ENCODE peak calls at places on chromosome 22, in five cellular contexts. One of them, this sample, is unnamed.
A peak's percentile ranks its signal among the peaks of the same experiment; 100 is the strongest.

GRCh38 chr22:28560005-28560742 is 119.5 kb downstream of the TTC28 start:
- DNase-seq in stimulated activated CD4-positive, alpha-beta T cell treated with anti-CD3 and anti-CD28 coated beads, Interleukin-15, amount 100 ng/mL, for 24 hours: no peak
- DNase-seq in mucosa of gallbladder: no peak
- DNase-seq in cardiac muscle cell: peak; percentile 71
- DNase-seq in cerebellar cortex: no peak
- DNase-seq in this sample: no peak

GRCh38 chr22:36765943-36766450 is 9.9 kb downstream of the IFT27 start:
- DNase-seq in mucosa of gallbladder: no peak
- DNase-seq in cardiac muscle cell: peak; percentile 22
- DNase-seq in stimulated activated CD4-positive, alpha-beta T cell treated with anti-CD3 and anti-CD28 coated beads, Interleukin-15, amount 100 ng/mL, for 24 hours: no peak
- DNase-seq in cerebellar cortex: no peak
- DNase-seq in this sample: no peak

GRCh38 chr22:20230777-20231420 is 37.2 kb downstream of the RTN4R start:
- DNase-seq in cardiac muscle cell: no peak
- DNase-seq in mucosa of gallbladder: no peak
- DNase-seq in cerebellar cortex: no peak
- DNase-seq in stimulated activated CD4-positive, alpha-beta T cell treated with anti-CD3 and anti-CD28 coated beads, Interleukin-15, amount 100 ng/mL, for 24 hours: no peak
- DNase-seq in this sample: no peak

GRCh38 chr22:31882971-31883370 is 61.4 kb upstream of the YWHAH start:
- DNase-seq in cardiac muscle cell: no peak
- DNase-seq in stimulated activated CD4-positive, alpha-beta T cell treated with anti-CD3 and anti-CD28 coated beads, Interleukin-15, amount 100 ng/mL, for 24 hours: no peak
- DNase-seq in mucosa of gallbladder: no peak
- DNase-seq in cerebellar cortex: no peak
- DNase-seq in this sample: no peak

GRCh38 chr22:17946691-17947367 is 77.5 kb downstream of the MICAL3 start:
- DNase-seq in mucosa of gallbladder: no peak
- DNase-seq in stimulated activated CD4-positive, alpha-beta T cell treated with anti-CD3 and anti-CD28 coated beads, Interleukin-15, amount 100 ng/mL, for 24 hours: no peak
- DNase-seq in cerebellar cortex: no peak
- DNase-seq in cardiac muscle cell: no peak
- DNase-seq in this sample: no peak

GRCh38 chr22:26259510-26259909 is 90.2 kb downstream of the SEZ6L start:
- DNase-seq in cerebellar cortex: no peak
- DNase-seq in mucosa of gallbladder: peak; percentile 13
- DNase-seq in stimulated activated CD4-positive, alpha-beta T cell treated with anti-CD3 and anti-CD28 coated beads, Interleukin-15, amount 100 ng/mL, for 24 hours: peak; percentile 8
- DNase-seq in cardiac muscle cell: peak; percentile 4
- DNase-seq in this sample: no peak

GRCh38 chr22:39234157-39234793 is 10.5 kb downstream of the PDGFB start:
- DNase-seq in cardiac muscle cell: peak; percentile 86
- DNase-seq in stimulated activated CD4-positive, alpha-beta T cell treated with anti-CD3 and anti-CD28 coated beads, Interleukin-15, amount 100 ng/mL, for 24 hours: no peak
- DNase-seq in cerebellar cortex: no peak
- DNase-seq in mucosa of gallbladder: no peak
- DNase-seq in this sample: no peak

GRCh38 chr22:48772286-48772907 is 1055.3 kb downstream of the BRD1 start:
- DNase-seq in mucosa of gallbladder: no peak
- DNase-seq in cerebellar cortex: no peak
- DNase-seq in stimulated activated CD4-positive, alpha-beta T cell treated with anti-CD3 and anti-CD28 coated beads, Interleukin-15, amount 100 ng/mL, for 24 hours: no peak
- DNase-seq in cardiac muscle cell: no peak
- DNase-seq in this sample: no peak

GRCh38 chr22:44895296-44896055 is 114.3 kb downstream of the PHF21B start:
- DNase-seq in cardiac muscle cell: no peak
- DNase-seq in cerebellar cortex: no peak
- DNase-seq in mucosa of gallbladder: no peak
- DNase-seq in stimulated activated CD4-positive, alpha-beta T cell treated with anti-CD3 and anti-CD28 coated beads, Interleukin-15, amount 100 ng/mL, for 24 hours: no peak
- DNase-seq in this sample: no peak

GRCh38 chr22:16969508-16970327 is 38.3 kb downstream of the GAB4 start:
- DNase-seq in cerebellar cortex: no peak
- DNase-seq in mucosa of gallbladder: no peak
- DNase-seq in stimulated activated CD4-positive, alpha-beta T cell treated with anti-CD3 and anti-CD28 coated beads, Interleukin-15, amount 100 ng/mL, for 24 hours: no peak
- DNase-seq in cardiac muscle cell: no peak
- DNase-seq in this sample: no peak

GRCh38 chr22:44661070-44661469 is 40.9 kb upstream of the PRR5 start:
- DNase-seq in stimulated activated CD4-positive, alpha-beta T cell treated with anti-CD3 and anti-CD28 coated beads, Interleukin-15, amount 100 ng/mL, for 24 hours: no peak
- DNase-seq in cerebellar cortex: no peak
- DNase-seq in cardiac muscle cell: no peak
- DNase-seq in mucosa of gallbladder: no peak
- DNase-seq in this sample: no peak

GRCh38 chr22:49971232-49972162 is 10.9 kb downstream of the PIM3 start:
- DNase-seq in stimulated activated CD4-positive, alpha-beta T cell treated with anti-CD3 and anti-CD28 coated beads, Interleukin-15, amount 100 ng/mL, for 24 hours: peak; percentile 91
- DNase-seq in mucosa of gallbladder: peak; percentile 77
- DNase-seq in cardiac muscle cell: peak; percentile 72
- DNase-seq in cerebellar cortex: no peak
- DNase-seq in this sample: peak; percentile 81

GRCh38 chr22:28951530-28951929 is 68.2 kb downstream of the ZNRF3 start:
- DNase-seq in cardiac muscle cell: no peak
- DNase-seq in mucosa of gallbladder: no peak
- DNase-seq in stimulated activated CD4-positive, alpha-beta T cell treated with anti-CD3 and anti-CD28 coated beads, Interleukin-15, amount 100 ng/mL, for 24 hours: no peak
- DNase-seq in cerebellar cortex: no peak
- DNase-seq in this sample: no peak

GRCh38 chr22:43830931-43831560 is 18.9 kb upstream of the EFCAB6 start:
- DNase-seq in stimulated activated CD4-positive, alpha-beta T cell treated with anti-CD3 and anti-CD28 coated beads, Interleukin-15, amount 100 ng/mL, for 24 hours: no peak
- DNase-seq in mucosa of gallbladder: no peak
- DNase-seq in cardiac muscle cell: no peak
- DNase-seq in cerebellar cortex: no peak
- DNase-seq in this sample: no peak

GRCh38 chr22:46077669-46078099 is 72.6 kb upstream of the PPARA start:
- DNase-seq in mucosa of gallbladder: no peak
- DNase-seq in cardiac muscle cell: no peak
- DNase-seq in cerebellar cortex: no peak
- DNase-seq in stimulated activated CD4-positive, alpha-beta T cell treated with anti-CD3 and anti-CD28 coated beads, Interleukin-15, amount 100 ng/mL, for 24 hours: no peak
- DNase-seq in this sample: no peak

GRCh38 chr22:46196268-46196667 is 45.9 kb downstream of the PPARA start:
- DNase-seq in cardiac muscle cell: no peak
- DNase-seq in mucosa of gallbladder: peak; percentile 48
- DNase-seq in cerebellar cortex: peak; percentile 7
- DNase-seq in stimulated activated CD4-positive, alpha-beta T cell treated with anti-CD3 and anti-CD28 coated beads, Interleukin-15, amount 100 ng/mL, for 24 hours: no peak
- DNase-seq in this sample: no peak

GRCh38 chr22:37546436-37547248 is 13.6 kb upstream of the CDC42EP1 start:
- DNase-seq in mucosa of gallbladder: peak; percentile 45
- DNase-seq in cerebellar cortex: peak; percentile 79
- DNase-seq in cardiac muscle cell: peak; percentile 97
- DNase-seq in stimulated activated CD4-positive, alpha-beta T cell treated with anti-CD3 and anti-CD28 coated beads, Interleukin-15, amount 100 ng/mL, for 24 hours: no peak
- DNase-seq in this sample: peak; percentile 28

GRCh38 chr22:19039448-19039780 is 82.8 kb downstream of the DGCR2 start:
- DNase-seq in cardiac muscle cell: no peak
- DNase-seq in stimulated activated CD4-positive, alpha-beta T cell treated with anti-CD3 and anti-CD28 coated beads, Interleukin-15, amount 100 ng/mL, for 24 hours: no peak
- DNase-seq in cerebellar cortex: no peak
- DNase-seq in mucosa of gallbladder: no peak
- DNase-seq in this sample: no peak

GRCh38 chr22:19981961-19982920 is 34.4 kb downstream of the ARVCF start:
- DNase-seq in mucosa of gallbladder: no peak
- DNase-seq in stimulated activated CD4-positive, alpha-beta T cell treated with anti-CD3 and anti-CD28 coated beads, Interleukin-15, amount 100 ng/mL, for 24 hours: no peak
- DNase-seq in cerebellar cortex: no peak
- DNase-seq in cardiac muscle cell: no peak
- DNase-seq in this sample: no peak

GRCh38 chr22:45644714-45645113 is 26.9 kb upstream of the ATXN10 start:
- DNase-seq in cardiac muscle cell: no peak
- DNase-seq in stimulated activated CD4-positive, alpha-beta T cell treated with anti-CD3 and anti-CD28 coated beads, Interleukin-15, amount 100 ng/mL, for 24 hours: no peak
- DNase-seq in mucosa of gallbladder: no peak
- DNase-seq in cerebellar cortex: no peak
- DNase-seq in this sample: no peak

GRCh38 chr22:31676700-31677099 is 14.7 kb upstream of the PISD start:
- DNase-seq in mucosa of gallbladder: peak; percentile 96
- DNase-seq in cerebellar cortex: peak; percentile 93
- DNase-seq in cardiac muscle cell: peak; percentile 96
- DNase-seq in stimulated activated CD4-positive, alpha-beta T cell treated with anti-CD3 and anti-CD28 coated beads, Interleukin-15, amount 100 ng/mL, for 24 hours: peak; percentile 97
- DNase-seq in this sample: no peak

GRCh38 chr22:30562391-30562790 is 12.1 kb downstream of the GAL3ST1 start:
- DNase-seq in cardiac muscle cell: no peak
- DNase-seq in mucosa of gallbladder: peak; percentile 87
- DNase-seq in cerebellar cortex: no peak
- DNase-seq in stimulated activated CD4-positive, alpha-beta T cell treated with anti-CD3 and anti-CD28 coated beads, Interleukin-15, amount 100 ng/mL, for 24 hours: no peak
- DNase-seq in this sample: no peak

GRCh38 chr22:38450234-38450797 is 4.7 kb downstream of the KCNJ4 start:
- DNase-seq in cerebellar cortex: no peak
- DNase-seq in cardiac muscle cell: no peak
- DNase-seq in mucosa of gallbladder: no peak
- DNase-seq in stimulated activated CD4-positive, alpha-beta T cell treated with anti-CD3 and anti-CD28 coated beads, Interleukin-15, amount 100 ng/mL, for 24 hours: no peak
- DNase-seq in this sample: no peak

GRCh38 chr22:40128989-40129388 is 48.7 kb upstream of the TNRC6B start:
- DNase-seq in cerebellar cortex: no peak
- DNase-seq in stimulated activated CD4-positive, alpha-beta T cell treated with anti-CD3 and anti-CD28 coated beads, Interleukin-15, amount 100 ng/mL, for 24 hours: no peak
- DNase-seq in mucosa of gallbladder: no peak
- DNase-seq in cardiac muscle cell: no peak
- DNase-seq in this sample: no peak

GRCh38 chr22:39931271-39931670 is 28.9 kb upstream of the TMA7B start:
- DNase-seq in stimulated activated CD4-positive, alpha-beta T cell treated with anti-CD3 and anti-CD28 coated beads, Interleukin-15, amount 100 ng/mL, for 24 hours: no peak
- DNase-seq in mucosa of gallbladder: no peak
- DNase-seq in cardiac muscle cell: no peak
- DNase-seq in cerebellar cortex: no peak
- DNase-seq in this sample: no peak

GRCh38 chr22:39463931-39464390 is 7.1 kb downstream of the MGAT3 start:
- DNase-seq in stimulated activated CD4-positive, alpha-beta T cell treated with anti-CD3 and anti-CD28 coated beads, Interleukin-15, amount 100 ng/mL, for 24 hours: no peak
- DNase-seq in mucosa of gallbladder: peak; percentile 74
- DNase-seq in cardiac muscle cell: peak; percentile 44
- DNase-seq in cerebellar cortex: peak; percentile 87
- DNase-seq in this sample: no peak

GRCh38 chr22:46079861-46080821 is 70.2 kb upstream of the PPARA start:
- DNase-seq in stimulated activated CD4-positive, alpha-beta T cell treated with anti-CD3 and anti-CD28 coated beads, Interleukin-15, amount 100 ng/mL, for 24 hours: no peak
- DNase-seq in cardiac muscle cell: no peak
- DNase-seq in mucosa of gallbladder: no peak
- DNase-seq in cerebellar cortex: peak; percentile 76
- DNase-seq in this sample: no peak

GRCh38 chr22:36423461-36424404 is 36.0 kb upstream of the MYH9 start:
- DNase-seq in stimulated activated CD4-positive, alpha-beta T cell treated with anti-CD3 and anti-CD28 coated beads, Interleukin-15, amount 100 ng/mL, for 24 hours: no peak
- DNase-seq in cardiac muscle cell: peak; percentile 84
- DNase-seq in mucosa of gallbladder: no peak
- DNase-seq in cerebellar cortex: no peak
- DNase-seq in this sample: no peak

GRCh38 chr22:49608228-49608627 is 219.4 kb downstream of the BRD1 start:
- DNase-seq in mucosa of gallbladder: no peak
- DNase-seq in cardiac muscle cell: no peak
- DNase-seq in cerebellar cortex: no peak
- DNase-seq in stimulated activated CD4-positive, alpha-beta T cell treated with anti-CD3 and anti-CD28 coated beads, Interleukin-15, amount 100 ng/mL, for 24 hours: no peak
- DNase-seq in this sample: no peak

GRCh38 chr22:17205432-17205831 is 13.8 kb downstream of the ADA2 start:
- DNase-seq in cardiac muscle cell: peak; percentile 10
- DNase-seq in mucosa of gallbladder: no peak
- DNase-seq in stimulated activated CD4-positive, alpha-beta T cell treated with anti-CD3 and anti-CD28 coated beads, Interleukin-15, amount 100 ng/mL, for 24 hours: no peak
- DNase-seq in cerebellar cortex: peak; percentile 38
- DNase-seq in this sample: no peak

GRCh38 chr22:46058591-46059519 is 81.9 kb upstream of the WNT7B start:
- DNase-seq in mucosa of gallbladder: no peak
- DNase-seq in cerebellar cortex: no peak
- DNase-seq in cardiac muscle cell: no peak
- DNase-seq in stimulated activated CD4-positive, alpha-beta T cell treated with anti-CD3 and anti-CD28 coated beads, Interleukin-15, amount 100 ng/mL, for 24 hours: no peak
- DNase-seq in this sample: no peak

GRCh38 chr22:22450343-22450839 is 58.2 kb downstream of the ZNF280B start:
- DNase-seq in cardiac muscle cell: no peak
- DNase-seq in stimulated activated CD4-positive, alpha-beta T cell treated with anti-CD3 and anti-CD28 coated beads, Interleukin-15, amount 100 ng/mL, for 24 hours: no peak
- DNase-seq in mucosa of gallbladder: peak; percentile 40
- DNase-seq in cerebellar cortex: no peak
- DNase-seq in this sample: no peak

GRCh38 chr22:29479417-29480261 is at the start of gene NEFH:
- DNase-seq in mucosa of gallbladder: no peak
- DNase-seq in stimulated activated CD4-positive, alpha-beta T cell treated with anti-CD3 and anti-CD28 coated beads, Interleukin-15, amount 100 ng/mL, for 24 hours: no peak
- DNase-seq in cardiac muscle cell: no peak
- DNase-seq in cerebellar cortex: peak; percentile 40
- DNase-seq in this sample: peak; percentile 40

GRCh38 chr22:48885271-48885918 is 942.3 kb downstream of the BRD1 start:
- DNase-seq in cardiac muscle cell: no peak
- DNase-seq in stimulated activated CD4-positive, alpha-beta T cell treated with anti-CD3 and anti-CD28 coated beads, Interleukin-15, amount 100 ng/mL, for 24 hours: no peak
- DNase-seq in cerebellar cortex: no peak
- DNase-seq in mucosa of gallbladder: no peak
- DNase-seq in this sample: no peak

GRCh38 chr22:25930083-25930482 is 188.1 kb downstream of the MYO18B start:
- DNase-seq in mucosa of gallbladder: no peak
- DNase-seq in cardiac muscle cell: no peak
- DNase-seq in cerebellar cortex: no peak
- DNase-seq in stimulated activated CD4-positive, alpha-beta T cell treated with anti-CD3 and anti-CD28 coated beads, Interleukin-15, amount 100 ng/mL, for 24 hours: no peak
- DNase-seq in this sample: no peak

GRCh38 chr22:37464181-37464580 is 22.0 kb downstream of the MFNG start:
- DNase-seq in cardiac muscle cell: peak; percentile 40
- DNase-seq in mucosa of gallbladder: no peak
- DNase-seq in cerebellar cortex: no peak
- DNase-seq in stimulated activated CD4-positive, alpha-beta T cell treated with anti-CD3 and anti-CD28 coated beads, Interleukin-15, amount 100 ng/mL, for 24 hours: no peak
- DNase-seq in this sample: no peak

GRCh38 chr22:48719978-48720661 is 1107.6 kb downstream of the BRD1 start:
- DNase-seq in cerebellar cortex: no peak
- DNase-seq in mucosa of gallbladder: no peak
- DNase-seq in stimulated activated CD4-positive, alpha-beta T cell treated with anti-CD3 and anti-CD28 coated beads, Interleukin-15, amount 100 ng/mL, for 24 hours: no peak
- DNase-seq in cardiac muscle cell: no peak
- DNase-seq in this sample: no peak